ENCODE peak calls at places on chromosomes 11 and 22, in four cellular contexts. One of them, this sample, is unnamed.

GRCh38 chr11:87966744-87967143 is 208.5 kb downstream of the RAB38 start:
- DNase-seq in K562: no peak
- DNase-seq in HepG2: no peak
- DNase-seq in GM12878: no peak
- DNase-seq in this sample: no peak

GRCh38 chr22:37716708-37717107 is 19.9 kb downstream of the TRIOBP start:
- DNase-seq in K562: no peak
- DNase-seq in HepG2: no peak
- DNase-seq in GM12878: no peak
- DNase-seq in this sample: no peak

GRCh38 chr11:67633758-67634365 is 4.1 kb upstream of the NUDT8 start:
- DNase-seq in HepG2: no peak
- DNase-seq in K562: no peak
- DNase-seq in GM12878: no peak
- DNase-seq in this sample: no peak

GRCh38 chr11:108847288-108847687 is 182.4 kb downstream of the DDX10 start:
- DNase-seq in K562: no peak
- DNase-seq in GM12878: no peak
- DNase-seq in HepG2: no peak
- DNase-seq in this sample: no peak

GRCh38 chr22:42400811-42401547 is 31.2 kb downstream of the NFAM1 start:
- DNase-seq in K562: no peak
- DNase-seq in GM12878: no peak
- DNase-seq in HepG2: no peak
- DNase-seq in this sample: no peak

GRCh38 chr11:108466405-108466804 is 924 bp downstream of the C11orf65 start:
- DNase-seq in GM12878: no peak
- DNase-seq in HepG2: no peak
- DNase-seq in K562: peak
- DNase-seq in this sample: no peak

GRCh38 chr11:10197091-10197490 is 96.9 kb downstream of the SBF2 start:
- DNase-seq in K562: no peak
- DNase-seq in GM12878: no peak
- DNase-seq in HepG2: no peak
- DNase-seq in this sample: no peak

GRCh38 chr11:119282495-119282894 is 34.4 kb downstream of the MCAM start:
- DNase-seq in K562: no peak
- DNase-seq in HepG2: no peak
- DNase-seq in GM12878: no peak
- DNase-seq in this sample: no peak

GRCh38 chr11:36711104-36711825 is 113.2 kb upstream of the RAG2 start:
- DNase-seq in GM12878: no peak
- DNase-seq in K562: peak
- DNase-seq in HepG2: peak
- DNase-seq in this sample: no peak

GRCh38 chr22:50672471-50673230 is at the start of gene SHANK3:
- DNase-seq in HepG2: no peak
- DNase-seq in GM12878: no peak
- DNase-seq in K562: peak
- DNase-seq in this sample: peak

GRCh38 chr11:67416416-67417335 is 1.2 kb downstream of the CARNS1 start:
- DNase-seq in K562: no peak
- DNase-seq in GM12878: no peak
- DNase-seq in HepG2: peak
- DNase-seq in this sample: no peak

GRCh38 chr11:57499413-57499982 is 16.0 kb downstream of the SLC43A1 start:
- DNase-seq in HepG2: peak
- DNase-seq in K562: peak
- DNase-seq in GM12878: no peak
- DNase-seq in this sample: peak

GRCh38 chr22:25110846-25111578 is 88.6 kb upstream of the CRYBB3 start:
- DNase-seq in K562: peak
- DNase-seq in HepG2: peak
- DNase-seq in GM12878: peak
- DNase-seq in this sample: peak

GRCh38 chr11:57482782-57483569 is 22.6 kb downstream of the RTN4RL2 start:
- DNase-seq in HepG2: no peak
- DNase-seq in GM12878: no peak
- DNase-seq in K562: no peak
- DNase-seq in this sample: no peak

GRCh38 chr11:3866206-3866605 is 10.7 kb downstream of the STIM1 start:
- DNase-seq in K562: peak
- DNase-seq in GM12878: no peak
- DNase-seq in HepG2: peak
- DNase-seq in this sample: no peak

GRCh38 chr11:110034816-110035215 is 58.4 kb upstream of the ZC3H12C start:
- DNase-seq in GM12878: no peak
- DNase-seq in HepG2: no peak
- DNase-seq in K562: no peak
- DNase-seq in this sample: no peak

GRCh38 chr22:26453812-26454500 is 24.9 kb downstream of the ASPHD2 start:
- DNase-seq in K562: no peak
- DNase-seq in HepG2: no peak
- DNase-seq in GM12878: no peak
- DNase-seq in this sample: no peak

GRCh38 chr22:32444068-32444467 is 20.2 kb downstream of the BPIFC start:
- DNase-seq in K562: peak
- DNase-seq in GM12878: no peak
- DNase-seq in HepG2: peak
- DNase-seq in this sample: peak

GRCh38 chr22:49968831-49969661 is 8.5 kb downstream of the PIM3 start:
- DNase-seq in K562: no peak
- DNase-seq in HepG2: no peak
- DNase-seq in GM12878: no peak
- DNase-seq in this sample: no peak

GRCh38 chr22:41873391-41873790 is 40.5 kb downstream of the SREBF2 start:
- DNase-seq in HepG2: no peak
- DNase-seq in K562: no peak
- DNase-seq in GM12878: no peak
- DNase-seq in this sample: no peak

GRCh38 chr22:49331878-49332277 is 495.8 kb downstream of the BRD1 start:
- DNase-seq in HepG2: no peak
- DNase-seq in K562: no peak
- DNase-seq in GM12878: no peak
- DNase-seq in this sample: no peak

GRCh38 chr11:124946735-124947141 is 7.3 kb upstream of the CCDC15 start:
- DNase-seq in K562: no peak
- DNase-seq in HepG2: no peak
- DNase-seq in GM12878: no peak
- DNase-seq in this sample: no peak

GRCh38 chr11:43576834-43577521 is 103.6 kb upstream of the HSD17B12 start:
- DNase-seq in K562: peak
- DNase-seq in GM12878: no peak
- DNase-seq in HepG2: peak
- DNase-seq in this sample: peak

GRCh38 chr22:30634477-30635233 is 926 bp upstream of the SLC35E4 start:
- DNase-seq in GM12878: peak
- DNase-seq in HepG2: peak
- DNase-seq in K562: peak
- DNase-seq in this sample: peak

GRCh38 chr11:92219476-92219875 is 5.1 kb upstream of the FAT3 start:
- DNase-seq in GM12878: no peak
- DNase-seq in K562: no peak
- DNase-seq in HepG2: no peak
- DNase-seq in this sample: no peak

GRCh38 chr11:122287401-122287800 is 171.4 kb upstream of the BLID start:
- DNase-seq in GM12878: no peak
- DNase-seq in HepG2: no peak
- DNase-seq in K562: no peak
- DNase-seq in this sample: no peak

GRCh38 chr22:37443977-37444376 is 16.7 kb upstream of the ELFN2 start:
- DNase-seq in K562: no peak
- DNase-seq in HepG2: no peak
- DNase-seq in GM12878: no peak
- DNase-seq in this sample: no peak

GRCh38 chr22:46560696-46561295 is 23.4 kb upstream of the CELSR1 start:
- DNase-seq in GM12878: no peak
- DNase-seq in K562: no peak
- DNase-seq in HepG2: no peak
- DNase-seq in this sample: no peak

GRCh38 chr11:66003291-66003690 is 988 bp downstream of the BANF1 start:
- DNase-seq in K562: no peak
- DNase-seq in GM12878: no peak
- DNase-seq in HepG2: no peak
- DNase-seq in this sample: no peak
- TF ChIP-seq FOXK2 in K562: no peak
- TF ChIP-seq FOXK2 in GM12878: no peak
- TF ChIP-seq FOXK2 in HepG2: no peak
- TF ChIP-seq FOXK2 in this sample: no peak

GRCh38 chr11:2735053-2735589 is 35.3 kb upstream of the KCNQ1OT1 start:
- DNase-seq in HepG2: no peak
- DNase-seq in GM12878: no peak
- DNase-seq in K562: no peak
- DNase-seq in this sample: no peak

GRCh38 chr11:2732940-2733628 is 33.3 kb upstream of the KCNQ1OT1 start:
- DNase-seq in HepG2: no peak
- DNase-seq in K562: no peak
- DNase-seq in GM12878: no peak
- DNase-seq in this sample: no peak

GRCh38 chr11:2736577-2737225 is 36.9 kb upstream of the KCNQ1OT1 start:
- DNase-seq in HepG2: no peak
- DNase-seq in K562: no peak
- DNase-seq in GM12878: no peak
- DNase-seq in this sample: no peak

GRCh38 chr11:2732261-2732939 is 32.6 kb upstream of the KCNQ1OT1 start:
- DNase-seq in K562: no peak
- DNase-seq in GM12878: no peak
- DNase-seq in HepG2: peak
- DNase-seq in this sample: no peak

DNA sequence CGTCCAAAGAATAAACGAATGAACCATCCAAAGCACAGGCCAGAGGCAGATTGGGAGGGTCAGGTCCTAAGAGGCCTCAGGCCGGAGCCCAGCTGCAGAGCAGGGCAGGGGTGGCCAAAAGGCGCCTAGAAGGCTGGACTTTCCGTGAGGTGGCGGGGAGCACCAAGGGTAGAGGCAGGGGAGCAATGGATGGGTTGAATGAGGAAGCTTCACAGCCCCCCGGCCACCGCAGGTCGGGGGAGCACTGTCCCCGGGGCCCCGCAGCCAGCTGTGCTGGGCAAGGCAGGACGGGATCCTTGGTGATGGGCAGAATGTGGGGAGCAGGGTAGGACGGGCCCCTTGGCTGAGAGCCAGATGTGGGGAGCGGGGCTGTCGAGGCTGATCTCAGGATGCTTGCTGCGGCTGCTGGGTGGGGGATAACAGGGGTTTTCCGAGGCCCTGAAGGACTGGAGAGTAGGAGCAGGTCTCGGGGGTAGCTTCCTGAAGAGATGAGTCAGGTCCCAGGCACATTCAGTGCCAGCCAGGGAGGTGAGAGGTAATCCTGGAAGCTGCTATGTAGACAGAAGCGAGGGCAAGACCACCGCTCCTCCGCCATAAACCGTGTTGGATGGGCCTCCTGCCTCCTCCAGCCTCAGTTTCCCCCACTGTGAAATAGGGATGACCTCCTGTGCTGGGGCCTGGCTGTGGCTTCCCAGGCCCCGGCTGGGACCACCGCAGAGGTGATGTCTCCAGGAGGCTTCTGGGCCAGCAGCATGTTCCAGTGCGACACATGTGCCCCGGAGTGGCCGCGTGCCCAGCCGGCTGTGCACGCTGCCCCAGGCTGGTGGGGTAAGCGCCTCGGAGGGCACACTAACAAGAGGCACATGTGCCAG is 34.6 kb upstream of the KCNQ1OT1 start:
- DNase-seq in GM12878: no peak
- DNase-seq in HepG2: no peak
- DNase-seq in K562: no peak
- DNase-seq in this sample: no peak
- TF ChIP-seq FOXK2 in GM12878: no peak
- TF ChIP-seq FOXK2 in HepG2: no peak
- TF ChIP-seq FOXK2 in K562: no peak
- TF ChIP-seq FOXK2 in this sample: no peak

GRCh38 chr11:34651551-34651950 is 30.7 kb downstream of the EHF start:
- DNase-seq in GM12878: no peak
- DNase-seq in HepG2: peak
- DNase-seq in K562: peak
- DNase-seq in this sample: no peak
- TF ChIP-seq FOXK2 in GM12878: no peak
- TF ChIP-seq FOXK2 in HepG2: no peak
- TF ChIP-seq FOXK2 in K562: no peak
- TF ChIP-seq FOXK2 in this sample: no peak

GRCh38 chr11:129259950-129260349 is 67.8 kb upstream of the ARHGAP32 start:
- DNase-seq in K562: no peak
- DNase-seq in GM12878: no peak
- DNase-seq in HepG2: peak
- DNase-seq in this sample: no peak
- TF ChIP-seq FOXK2 in K562: no peak
- TF ChIP-seq FOXK2 in GM12878: no peak
- TF ChIP-seq FOXK2 in HepG2: no peak
- TF ChIP-seq FOXK2 in this sample: no peak

DNA sequence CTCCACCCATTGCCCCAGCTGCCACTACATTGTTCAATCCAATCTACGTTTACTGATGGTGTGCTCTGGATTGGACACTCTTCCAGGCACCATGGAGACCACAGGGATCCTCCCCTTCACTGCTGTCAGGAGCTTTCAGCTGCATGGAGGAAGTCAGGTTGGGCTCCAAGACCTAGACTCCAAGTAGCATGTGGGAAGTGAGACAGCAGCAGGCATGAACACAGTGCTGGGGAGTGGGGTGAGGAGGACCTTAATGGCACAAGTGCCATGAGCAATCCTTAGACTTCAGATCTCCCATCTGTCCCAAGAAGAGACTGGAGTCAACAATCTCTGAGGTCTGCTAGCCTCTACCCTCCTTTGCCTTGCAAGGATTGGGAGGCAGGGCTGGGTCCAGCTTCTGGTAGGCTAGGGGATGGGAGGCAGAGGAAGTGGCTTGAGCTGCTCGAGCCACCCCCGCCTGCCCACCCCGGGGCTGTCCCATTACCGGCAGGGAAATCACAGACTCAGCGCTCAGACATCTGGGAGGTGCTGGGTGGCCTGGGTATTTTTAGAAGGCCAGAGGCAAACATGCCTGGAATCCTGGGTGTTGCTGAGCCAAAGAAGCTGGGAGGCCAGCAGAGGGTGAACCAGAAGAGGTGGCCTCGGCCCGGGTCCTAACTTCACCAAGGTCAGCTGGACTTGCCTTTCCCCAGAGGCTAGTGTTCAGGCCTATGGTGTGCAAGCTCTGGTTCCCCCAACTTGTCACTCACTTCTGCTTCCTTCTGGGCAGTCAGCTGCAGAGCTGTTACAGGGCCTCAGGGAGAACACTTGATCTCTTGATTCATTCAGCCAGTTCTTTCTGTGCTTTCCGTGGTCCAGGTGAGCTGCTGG is 15.3 kb upstream of the FCHSD2 start:
- DNase-seq in HepG2: peak
- DNase-seq in K562: no peak
- DNase-seq in GM12878: no peak
- DNase-seq in this sample: no peak
- TF ChIP-seq FOXK2 in HepG2: no peak
- TF ChIP-seq FOXK2 in K562: no peak
- TF ChIP-seq FOXK2 in GM12878: no peak
- TF ChIP-seq FOXK2 in this sample: no peak